ENCODE peak calls at places on chromosomes 13 and 19, in five cellular contexts. A, Z, W, I and N are unnamed samples. For H3K27me3, the result is how much of the 10 kb centered on the place peaks cover.

GRCh38 chr19:45314708-45315107 is 8.0 kb downstream of the CKM start:
- DNase-seq in A (no peak), Z (no peak), W (no peak), I (no peak), N (no peak)

GRCh38 chr19:50551034-50551712 is 17.1 kb downstream of the LRRC4B start:
- DNase-seq in A (no peak), Z (no peak), W (no peak), I (peak), N (no peak)

GRCh38 chr13:98910501-98910951 is 67.3 kb downstream of the DOCK9 start:
- DNase-seq in A (no peak), Z (peak), W (peak), I (no peak), N (peak)

GRCh38 chr13:112583592-112584277 is 4.2 kb downstream of the TUBGCP3 start:
- DNase-seq in A (no peak), Z (no peak), W (no peak), I (no peak), N (no peak)

GRCh38 chr13:33746867-33747266 is 71.1 kb upstream of the RFC3 start:
- DNase-seq in A (no peak), Z (no peak), W (no peak), I (no peak), N (no peak)

GRCh38 chr13:33108620-33109019 is 92.4 kb downstream of the KL start:
- DNase-seq in A (no peak), Z (no peak), W (no peak), I (no peak), N (no peak)

GRCh38 chr13:97616385-97616784 is 182.4 kb downstream of the RAP2A start:
- DNase-seq in A (no peak), Z (no peak), W (no peak), I (no peak), N (no peak)

GRCh38 chr13:111534646-111535461 is 214.4 kb downstream of the TEX29 start:
- DNase-seq in A (no peak), Z (no peak), W (no peak), I (peak), N (no peak)

GRCh38 chr19:609001-609340 is 19.3 kb downstream of the HCN2 start:
- DNase-seq in A (no peak), Z (no peak), W (no peak), I (no peak), N (no peak)

GRCh38 chr13:102774210-102774560 is 599 bp upstream of the TEX30 start:
- DNase-seq in A (no peak), Z (no peak), W (no peak), I (no peak), N (no peak)

GRCh38 chr13:57627663-57628062 is 3.9 kb upstream of the PCDH17 start:
- DNase-seq in A (no peak), Z (no peak), W (no peak), I (peak), N (peak)

GRCh38 chr19:2271516-2272103 is 10.4 kb downstream of the PEAK3 start:
- DNase-seq in A (no peak), Z (no peak), W (peak), I (peak), N (peak)

GRCh38 chr13:66748712-66749111 is 481.4 kb downstream of the PCDH9 start:
- DNase-seq in A (no peak), Z (no peak), W (peak), I (no peak), N (peak)

GRCh38 chr19:28990522-28990921 is 222.4 kb downstream of the UQCRFS1 start:
- DNase-seq in A (no peak), Z (no peak), W (no peak), I (no peak), N (no peak)

GRCh38 chr13:73464758-73465628 is 406.2 kb downstream of the KLF5 start:
- DNase-seq in A (no peak), Z (no peak), W (no peak), I (no peak), N (no peak)

GRCh38 chr19:30648321-30648720 is 276.1 kb downstream of the ZNF536 start:
- DNase-seq in A (no peak), Z (no peak), W (no peak), I (no peak), N (no peak)

GRCh38 chr13:42275098-42275471 is 3.1 kb downstream of the AKAP11 start:
- DNase-seq in A (no peak), Z (no peak), W (no peak), I (no peak), N (no peak)

GRCh38 chr13:95153647-95154405 is 147.4 kb downstream of the ABCC4 start:
- DNase-seq in A (no peak), Z (no peak), W (peak), I (no peak), N (peak)

GRCh38 chr13:32175307-32175706 is 139.9 kb downstream of the ZAR1L start:
- DNase-seq in A (no peak), Z (no peak), W (no peak), I (no peak), N (no peak)

GRCh38 chr13:102300379-102300778 is 101.5 kb downstream of the FGF14 start:
- DNase-seq in A (no peak), Z (no peak), W (no peak), I (no peak), N (no peak)

GRCh38 chr13:100836696-100837095 is 162.1 kb upstream of the TMTC4 start:
- DNase-seq in A (no peak), Z (no peak), W (peak), I (no peak), N (no peak)

GRCh38 chr13:50979187-50979586 is 69.6 kb downstream of the RNASEH2B start:
- DNase-seq in A (no peak), Z (no peak), W (no peak), I (no peak), N (no peak)

GRCh38 chr19:18292460-18292809 is 11.0 kb upstream of the JUND start:
- DNase-seq in A (no peak), Z (no peak), W (peak), I (no peak), N (peak)

GRCh38 chr19:18290250-18291018 is 9.0 kb upstream of the JUND start:
- DNase-seq in A (no peak), Z (no peak), W (no peak), I (no peak), N (no peak)

GRCh38 chr19:18289471-18290066 is 8.1 kb upstream of the JUND start:
- DNase-seq in A (no peak), Z (no peak), W (no peak), I (no peak), N (no peak)

GRCh38 chr19:18291590-18292459 is 10.4 kb upstream of the JUND start:
- DNase-seq in A (peak), Z (peak), W (peak), I (peak), N (peak)

DNA sequence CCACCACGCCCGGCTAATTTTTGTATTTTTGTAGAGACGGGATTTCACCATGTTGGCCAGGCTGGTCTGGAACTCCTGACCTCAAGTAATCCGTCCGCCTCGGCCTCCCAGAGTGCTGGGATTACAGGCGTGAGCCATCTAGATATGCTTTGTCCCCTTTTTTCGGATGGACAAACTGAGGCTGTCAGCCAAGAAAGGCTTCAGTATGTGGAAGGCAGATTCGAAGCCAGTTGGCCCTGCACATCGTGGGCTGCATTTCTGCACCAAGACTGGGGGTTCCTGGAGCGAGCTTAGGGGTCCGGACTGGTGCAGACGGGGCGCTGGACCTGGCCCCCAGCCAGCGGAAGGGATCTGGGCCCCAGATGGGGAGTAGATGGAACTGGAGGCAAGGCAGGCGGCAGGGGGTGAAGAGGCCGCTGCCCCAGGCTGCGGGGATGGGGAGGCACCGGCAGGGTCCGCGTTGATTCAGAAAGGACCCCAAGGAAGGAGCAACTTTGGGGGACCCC is 9.7 kb upstream of the JUND start:
- DNase-seq in A (no peak), Z (no peak), W (no peak), I (no peak), N (no peak)
- H3K4me3 ChIP-seq in A (peak), Z (peak), W (no peak), I (peak), N (no peak)

GRCh38 chr19:52099497-52100138 is 4.1 kb upstream of the ZNF841 start:
- DNase-seq in A (no peak), Z (peak), W (peak), I (no peak), N (peak)

GRCh38 chr19:52094526-52094925 is 1.0 kb downstream of the ZNF841 start:
- DNase-seq in A (no peak), Z (no peak), W (no peak), I (peak), N (no peak)

DNA sequence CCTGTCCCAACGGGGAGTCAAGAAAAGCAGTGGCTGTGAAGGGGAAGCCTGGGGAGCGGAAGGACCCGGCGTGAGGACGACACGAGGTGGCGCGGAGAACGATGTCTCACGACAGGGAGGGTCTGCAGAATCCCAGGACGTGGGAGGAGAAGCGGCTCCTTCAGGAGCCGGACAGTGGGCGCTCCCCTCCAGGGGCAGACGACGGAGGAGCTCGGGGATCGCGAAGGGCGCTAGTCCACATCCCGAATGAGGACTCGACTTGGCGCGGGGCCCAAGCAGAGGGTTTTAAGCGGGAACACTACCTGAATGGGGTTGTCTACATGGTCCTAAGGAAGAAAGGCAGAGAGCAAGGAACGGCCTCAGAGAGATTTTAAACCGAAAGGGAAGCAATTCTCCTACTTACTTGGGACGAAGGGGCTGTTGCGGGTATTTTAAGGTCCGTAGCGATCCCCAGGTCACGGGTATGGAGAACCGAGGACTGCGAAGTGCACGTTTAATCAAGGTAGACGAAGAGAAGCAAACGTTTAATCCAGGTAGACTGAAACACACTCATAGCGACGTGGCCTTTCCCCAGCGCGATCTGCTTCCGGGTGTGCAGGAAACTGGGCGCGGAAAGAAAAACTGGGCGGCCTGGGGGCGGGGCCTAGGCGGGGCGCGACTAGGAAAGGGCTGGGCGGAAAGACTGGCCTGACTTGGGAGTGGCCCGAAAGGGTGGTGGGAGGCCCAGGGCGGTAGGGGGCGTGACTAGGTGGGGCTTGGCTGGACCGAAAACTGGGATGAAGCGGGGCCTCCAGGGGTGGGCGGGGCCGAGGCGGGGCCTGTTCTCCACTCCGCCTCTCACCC is at the start of gene ZNF841:
- DNase-seq in A (peak), Z (peak), W (peak), I (peak), N (peak)
- TF ChIP-seq CTCF in A (no peak), Z (no peak), W (no peak), I (peak), N (no peak)

DNA sequence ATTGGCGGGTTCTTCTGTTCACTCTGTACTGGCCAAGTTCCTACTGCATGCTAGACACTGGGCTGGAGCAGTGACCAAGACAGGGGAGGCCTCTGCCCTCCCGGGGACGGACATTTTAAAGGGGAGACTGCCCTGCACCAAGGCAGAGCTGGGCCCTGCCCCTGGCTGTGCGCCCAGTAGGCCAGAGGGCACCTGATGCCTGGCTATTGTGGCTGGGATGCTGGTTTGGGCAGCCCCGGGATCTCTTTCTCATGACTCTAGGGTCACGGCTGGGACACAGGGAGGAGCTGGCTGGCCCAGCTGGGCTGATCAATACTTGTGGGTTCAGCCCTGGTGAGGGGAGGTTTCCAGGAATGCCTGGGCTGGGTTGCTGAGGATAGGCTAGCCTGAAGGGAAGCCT is 17.7 kb downstream of the LIPE start:
- DNase-seq in A (no peak), Z (no peak), W (no peak), I (no peak), N (no peak)
- H3K27me3 ChIP-seq in A (under half), Z (half or more), W (under half), I (under half), N (under half)

DNA sequence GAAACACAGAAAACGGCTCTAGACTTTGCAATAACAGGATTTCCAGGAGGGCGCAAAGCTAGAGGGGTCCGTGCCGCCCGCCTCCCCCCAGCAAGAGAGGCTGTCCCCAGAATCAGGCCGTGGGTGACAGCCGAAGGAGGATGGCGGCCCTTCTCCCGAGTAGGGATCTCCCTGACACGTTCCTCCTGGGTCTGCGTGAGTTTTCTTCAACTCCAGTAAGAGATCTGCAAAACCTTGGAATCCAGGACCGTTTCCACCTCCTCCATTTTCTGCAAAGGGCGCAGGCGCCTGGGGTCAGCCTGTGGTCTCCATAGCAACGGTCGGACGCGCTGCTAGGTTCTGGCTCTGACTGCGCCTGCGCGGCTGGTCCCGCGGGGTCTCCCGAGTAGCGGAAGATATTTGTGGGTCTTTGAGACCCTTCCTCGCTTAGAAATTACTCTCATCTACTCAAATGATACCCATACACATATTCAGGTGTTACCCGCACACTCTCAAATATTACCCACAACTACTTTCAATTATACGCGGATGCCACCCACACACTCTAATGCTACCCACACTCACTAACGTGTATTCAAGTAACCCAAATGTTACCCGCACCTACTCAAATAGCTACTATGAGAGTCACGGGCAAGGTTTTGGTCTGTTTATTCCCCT is 2.1 kb downstream of the PNMA8C start:
- DNase-seq in A (no peak), Z (peak), W (no peak), I (peak), N (peak)
- H3K4me3 ChIP-seq in A (peak), Z (peak), W (peak), I (peak), N (peak)

GRCh38 chr19:10431254-10431942 is 11.1 kb downstream of the PDE4A start:
- DNase-seq in A (no peak), Z (no peak), W (no peak), I (no peak), N (no peak)
- TF ChIP-seq CTCF in A (no peak), Z (no peak), W (no peak), I (no peak), N (no peak)

DNA sequence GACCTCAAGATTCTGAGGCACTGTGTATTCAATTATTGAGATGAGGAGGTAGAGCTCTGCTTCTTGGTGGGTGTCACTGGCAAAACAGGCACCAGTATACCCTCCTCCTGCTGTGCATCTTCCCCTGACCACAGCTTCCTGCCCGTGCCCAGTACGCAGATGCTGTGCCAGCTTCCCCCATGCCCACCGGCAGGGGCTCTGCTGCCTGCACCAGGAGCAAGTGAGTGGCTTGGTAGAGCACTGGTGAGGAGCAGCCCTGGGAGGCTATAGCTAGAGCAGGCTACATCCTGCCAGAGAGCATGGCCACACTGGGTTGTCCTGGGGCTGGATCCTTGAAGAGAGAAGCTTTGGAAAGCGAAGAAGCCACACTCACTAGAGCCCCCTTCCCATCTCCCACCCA is 21.0 kb upstream of the RNF17 start:
- DNase-seq in A (no peak), Z (no peak), W (no peak), I (no peak), N (no peak)
- H3K27me3 ChIP-seq in A (under half), Z (under half), W (under half), I (half or more), N (under half)

GRCh38 chr13:114155923-114156883 is 22.9 kb upstream of the CFAP97D2 start:
- DNase-seq in A (no peak), Z (no peak), W (no peak), I (no peak), N (no peak)
- H3K4me3 ChIP-seq in A (no peak), Z (no peak), W (no peak), I (no peak), N (no peak)

GRCh38 chr19:39203372-39204341 is at the start of gene SYCN:
- DNase-seq in A (no peak), Z (no peak), W (no peak), I (no peak), N (no peak)

GRCh38 chr19:39200066-39200817 is 3.5 kb downstream of the NCCRP1 start:
- DNase-seq in A (no peak), Z (no peak), W (no peak), I (no peak), N (no peak)

GRCh38 chr19:39205449-39205764 is 1.3 kb upstream of the SYCN start:
- DNase-seq in A (no peak), Z (no peak), W (no peak), I (no peak), N (no peak)

GRCh38 chr19:39200818-39201145 is 3.3 kb downstream of the SYCN start:
- DNase-seq in A (no peak), Z (no peak), W (no peak), I (no peak), N (no peak)

DNA sequence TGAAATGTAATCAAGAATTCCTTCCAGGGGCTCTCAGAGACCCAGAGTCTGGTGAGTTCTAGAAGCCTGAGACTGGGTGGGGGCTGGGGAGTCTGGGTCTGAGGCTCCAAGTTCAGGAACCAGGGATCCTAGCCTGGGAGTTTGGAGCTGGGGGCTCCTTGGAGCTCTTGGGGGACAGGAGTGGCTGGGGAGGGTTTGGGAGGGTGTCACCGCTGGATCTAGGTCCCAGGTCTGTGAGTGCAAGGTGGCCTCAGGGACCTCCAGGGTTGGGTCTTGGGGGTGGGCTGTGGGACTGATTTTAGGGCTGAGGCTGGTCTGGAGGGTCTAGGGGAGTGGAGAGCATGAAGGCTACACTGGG is 1.1 kb downstream of the SYCN start:
- DNase-seq in A (no peak), Z (no peak), W (no peak), I (no peak), N (no peak)
- TF ChIP-seq CTCF in A (no peak), Z (no peak), W (no peak), I (no peak), N (no peak)

DNA sequence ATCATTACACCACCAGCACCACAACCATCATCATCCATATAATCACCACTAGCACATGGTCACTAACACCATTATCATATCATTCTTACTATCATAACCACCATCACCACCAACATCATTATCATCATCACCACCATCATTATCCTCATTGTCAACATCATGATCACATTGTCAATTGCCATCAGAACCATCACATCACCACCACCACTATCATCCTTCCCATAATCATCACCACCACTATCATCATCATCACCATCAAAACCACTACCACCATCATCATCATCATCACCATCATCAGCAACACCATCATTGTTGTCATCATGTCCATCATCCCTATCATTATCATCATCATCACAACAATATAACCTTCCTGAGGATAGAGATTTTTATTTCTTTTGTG is 58.1 kb downstream of the MBD3L1 start:
- DNase-seq in A (no peak), Z (no peak), W (no peak), I (no peak), N (no peak)
- H3K27me3 ChIP-seq in A (under half), Z (under half), W (under half), I (under half), N (under half)